ENCODE peak calls at places on chromosomes 16 and 17, in nine cellular contexts. I is left colon; F is activated effector memory CD4-positive, alpha-beta T cell treated with Interleukin-2 at 50 U/mL for 16 hours; W is globus pallidus; V is SHP77; B is stimulated activated naive CD8-positive, alpha-beta T cell treated with anti-CD3 and anti-CD28 coated beads, Interleukin-15, Interleukin-2, amounts not matched to agents 100 U/mL and 50 U/mL, for 24 hours; M is activated naive CD8-positive, alpha-beta T cell treated with anti-CD3 and anti-CD28 coated beads, Interleukin-2, amount 50 U/mL, for 16 hours; Y is activated gamma-delta T cell treated with Interleukin-2 at 50 U/mL for 16 hours; E is endothelial cell. R is an unnamed sample.
A peak's percentile ranks its signal among the peaks of the same experiment; 100 is the strongest.

GRCh38 chr17:48031966-48032365 is 5.6 kb downstream of the COPZ2 start:
- DNase-seq in I (no peak), F (no peak), W (no peak), V (no peak), B (no peak), M (no peak), Y (no peak), E (no peak), R (no peak)

GRCh38 chr17:82303944-82304808 is 13.2 kb downstream of the CD7 start:
- DNase-seq in I (no peak), F (no peak), W (no peak), V (no peak), B (peak; percentile 21), M (no peak), Y (no peak), E (no peak), R (no peak)

GRCh38 chr17:78089557-78090281 is 38.8 kb downstream of the TMC6 start:
- DNase-seq in I (no peak), F (no peak), W (no peak), V (no peak), B (no peak), M (no peak), Y (no peak), E (no peak), R (no peak)

GRCh38 chr17:50273654-50274040 is 619 bp upstream of the TMEM92 start:
- DNase-seq in I (no peak), F (no peak), W (no peak), V (no peak), B (no peak), M (no peak), Y (no peak), E (no peak), R (no peak)

GRCh38 chr17:75654176-75654575 is 12.8 kb downstream of the RECQL5 start:
- DNase-seq in I (no peak), F (no peak), W (peak; percentile 85), V (no peak), B (no peak), M (no peak), Y (no peak), E (no peak), R (no peak)

GRCh38 chr16:86100205-86101134 is 201.5 kb downstream of the IRF8 start:
- DNase-seq in I (no peak), F (no peak), W (no peak), V (no peak), B (no peak), M (no peak), Y (no peak), E (no peak), R (no peak)

GRCh38 chr17:4903051-4903818 is at the start of gene CHRNE:
- DNase-seq in I (peak; percentile 78), F (peak; percentile 51), W (peak; percentile 64), V (peak; percentile 92), B (peak; percentile 84), M (peak; percentile 55), Y (peak; percentile 74), E (peak; percentile 80), R (peak; percentile 42)

GRCh38 chr17:7260151-7260550 is 2.1 kb downstream of the CLDN7 start:
- DNase-seq in I (no peak), F (no peak), W (no peak), V (no peak), B (no peak), M (no peak), Y (no peak), E (no peak), R (no peak)

GRCh38 chr16:65106792-65107191 is 15.1 kb downstream of the CDH11 start:
- DNase-seq in I (no peak), F (no peak), W (no peak), V (no peak), B (no peak), M (no peak), Y (no peak), E (no peak), R (no peak)

GRCh38 chr17:56781944-56782737 is 51.6 kb downstream of the C17orf67 start:
- DNase-seq in I (no peak), F (no peak), W (no peak), V (no peak), B (no peak), M (no peak), Y (no peak), E (no peak), R (no peak)

GRCh38 chr17:80529104-80529903 is 15.3 kb upstream of the RPTOR start:
- DNase-seq in I (no peak), F (no peak), W (no peak), V (peak; percentile 52), B (no peak), M (no peak), Y (no peak), E (no peak), R (no peak)

GRCh38 chr16:77169650-77170236 is 21.2 kb upstream of the MON1B start:
- DNase-seq in I (no peak), F (no peak), W (no peak), V (peak; percentile 73), B (peak; percentile 54), M (no peak), Y (peak; percentile 16), E (peak; percentile 62), R (no peak)

GRCh38 chr17:350706-351435 is 1.7 kb downstream of the RPH3AL start:
- DNase-seq in I (peak; percentile 96), F (no peak), W (peak; percentile 69), V (peak; percentile 54), B (no peak), M (no peak), Y (no peak), E (peak; percentile 52), R (no peak)

GRCh38 chr16:89484923-89485679 is 5.3 kb downstream of the ANKRD11 start:
- DNase-seq in I (peak; percentile 54), F (no peak), W (no peak), V (no peak), B (peak; percentile 46), M (no peak), Y (no peak), E (no peak), R (no peak)

GRCh38 chr16:85192736-85193493 is 80.6 kb upstream of the CIBAR2 start:
- DNase-seq in I (no peak), F (no peak), W (no peak), V (no peak), B (no peak), M (no peak), Y (no peak), E (no peak), R (no peak)

GRCh38 chr17:18025596-18026407 is 13.2 kb downstream of the ATPAF2 start:
- DNase-seq in I (no peak), F (no peak), W (peak; percentile 34), V (no peak), B (peak; percentile 30), M (no peak), Y (no peak), E (no peak), R (no peak)

GRCh38 chr17:80007009-80007752 is 28.5 kb downstream of the TBC1D16 start:
- DNase-seq in I (no peak), F (no peak), W (no peak), V (no peak), B (no peak), M (no peak), Y (no peak), E (no peak), R (no peak)

GRCh38 chr17:80512233-80512632 is 32.4 kb upstream of the RPTOR start:
- DNase-seq in I (no peak), F (no peak), W (no peak), V (no peak), B (no peak), M (no peak), Y (no peak), E (no peak), R (no peak)

GRCh38 chr16:88323546-88324330 is 59.0 kb upstream of the ZNF469 start:
- DNase-seq in I (no peak), F (no peak), W (no peak), V (no peak), B (no peak), M (no peak), Y (no peak), E (no peak), R (no peak)

GRCh38 chr16:27718767-27719445 is 169.0 kb downstream of the KATNIP start:
- DNase-seq in I (no peak), F (no peak), W (peak; percentile 99), V (no peak), B (no peak), M (no peak), Y (no peak), E (no peak), R (no peak)

GRCh38 chr16:70678898-70679652 is 6.8 kb downstream of the MTSS2 start:
- DNase-seq in I (no peak), F (no peak), W (no peak), V (no peak), B (no peak), M (no peak), Y (no peak), E (no peak), R (no peak)

GRCh38 chr17:48617515-48618365 is 2.6 kb upstream of the HOXB8 start:
- DNase-seq in I (no peak), F (no peak), W (no peak), V (no peak), B (no peak), M (no peak), Y (no peak), E (no peak), R (no peak)

GRCh38 chr16:85359147-85359822 is 247.0 kb upstream of the CIBAR2 start:
- DNase-seq in I (no peak), F (no peak), W (no peak), V (no peak), B (no peak), M (no peak), Y (no peak), E (no peak), R (no peak)

GRCh38 chr16:57165923-57166322 is 19.9 kb downstream of the PSME3IP1 start:
- DNase-seq in I (no peak), F (no peak), W (peak; percentile 51), V (no peak), B (no peak), M (no peak), Y (no peak), E (no peak), R (no peak)

GRCh38 chr16:70769761-70770160 is 31.2 kb downstream of the VAC14 start:
- DNase-seq in I (no peak), F (no peak), W (no peak), V (no peak), B (no peak), M (no peak), Y (no peak), E (no peak), R (no peak)

GRCh38 chr17:64343833-64344637 is 46.6 kb downstream of the PECAM1 start:
- DNase-seq in I (peak; percentile 65), F (no peak), W (peak; percentile 29), V (peak; percentile 96), B (no peak), M (no peak), Y (no peak), E (peak; percentile 30), R (no peak)

GRCh38 chr17:45410144-45411091 is 22.3 kb downstream of the ARHGAP27 start:
- DNase-seq in I (no peak), F (peak; percentile 55), W (peak; percentile 41), V (no peak), B (peak; percentile 71), M (peak; percentile 21), Y (peak; percentile 63), E (peak; percentile 66), R (no peak)

GRCh38 chr17:78281249-78281865 is 49.9 kb downstream of the TMEM235 start:
- DNase-seq in I (no peak), F (no peak), W (no peak), V (no peak), B (no peak), M (no peak), Y (no peak), E (no peak), R (no peak)

GRCh38 chr16:72895951-72896350 is 152.0 kb downstream of the ZFHX3 start:
- DNase-seq in I (no peak), F (no peak), W (no peak), V (no peak), B (no peak), M (no peak), Y (no peak), E (no peak), R (no peak)

GRCh38 chr17:81312624-81313325 is 17.7 kb upstream of the SLC38A10 start:
- DNase-seq in I (no peak), F (no peak), W (no peak), V (no peak), B (no peak), M (no peak), Y (no peak), E (no peak), R (no peak)

GRCh38 chr17:51165680-51166197 is 472 bp upstream of the NME2 start:
- DNase-seq in I (peak; percentile 42), F (peak; percentile 15), W (no peak), V (peak; percentile 42), B (peak; percentile 41), M (no peak), Y (no peak), E (peak; percentile 16), R (peak; percentile 49)

R was measured in D721Med.